ENCODE peak calls at places on chromosomes 3 and 15, in four cellular contexts. R, C, F and U are unnamed samples.

GRCh38 chr3:35946121-35946856 is 307.0 kb downstream of the ARPP21 start:
- DNase-seq in R (peak), C (peak), F (no peak), U (no peak)

GRCh38 chr3:32867954-32868353 is 50.2 kb downstream of the TRIM71 start:
- DNase-seq in R (no peak), C (no peak), F (no peak), U (no peak)

GRCh38 chr3:52372822-52373504 is 56.8 kb downstream of the DNAH1 start:
- DNase-seq in R (no peak), C (peak), F (no peak), U (no peak)

GRCh38 chr3:186882881-186883685 is 40.6 kb downstream of the ADIPOQ start:
- DNase-seq in R (no peak), C (no peak), F (no peak), U (no peak)

GRCh38 chr3:41247055-41247454 is 47.8 kb downstream of the CTNNB1 start:
- DNase-seq in R (no peak), C (no peak), F (no peak), U (no peak)

GRCh38 chr15:68782589-68783161 is 38.0 kb downstream of the ANP32A start:
- DNase-seq in R (no peak), C (no peak), F (no peak), U (no peak)

GRCh38 chr3:24199305-24199704 is 254.2 kb downstream of the NR1D2 start:
- DNase-seq in R (no peak), C (no peak), F (no peak), U (no peak)

GRCh38 chr3:126346466-126346865 is 10.7 kb downstream of the KLF15 start:
- DNase-seq in R (no peak), C (no peak), F (peak), U (no peak)

GRCh38 chr3:95424296-95424695 is 1361.4 kb downstream of the NSUN3 start:
- DNase-seq in R (no peak), C (no peak), F (no peak), U (no peak)

GRCh38 chr3:129593230-129593594 is 13.3 kb downstream of the PLXND1 start:
- DNase-seq in R (no peak), C (no peak), F (no peak), U (no peak)
- TF ChIP-seq CTCF in R (no peak), C (peak), F (no peak), U (no peak)

DNA sequence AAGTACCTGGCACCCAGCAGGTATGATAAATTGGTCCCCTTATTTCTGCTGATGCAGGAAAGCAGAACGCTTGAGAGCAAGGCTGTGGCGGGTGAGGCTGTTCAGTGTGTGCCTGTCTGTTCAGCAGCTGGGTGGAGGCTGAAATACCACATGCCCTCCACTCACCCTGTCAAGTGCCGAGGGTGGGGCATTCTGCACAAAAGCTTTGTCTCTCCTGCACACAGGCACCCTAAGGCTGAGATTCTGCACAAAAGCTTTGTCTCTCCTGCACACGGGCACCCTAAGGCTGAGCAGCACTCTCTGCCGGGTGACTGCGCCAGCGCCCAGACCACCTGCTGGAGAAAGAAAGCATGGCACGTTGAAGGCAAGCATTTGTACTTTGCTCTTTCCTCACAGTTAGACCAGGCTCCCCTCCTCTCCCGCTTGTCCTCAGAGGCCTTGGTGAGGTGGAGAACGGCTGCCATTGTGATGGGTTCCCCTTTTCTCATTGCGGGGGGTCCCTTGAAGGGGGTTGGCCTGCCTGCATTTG is 97.5 kb downstream of the BDH1 start:
- DNase-seq in R (peak), C (peak), F (no peak), U (no peak)
- TF ChIP-seq CTCF in R (peak), C (peak), F (no peak), U (peak)

DNA sequence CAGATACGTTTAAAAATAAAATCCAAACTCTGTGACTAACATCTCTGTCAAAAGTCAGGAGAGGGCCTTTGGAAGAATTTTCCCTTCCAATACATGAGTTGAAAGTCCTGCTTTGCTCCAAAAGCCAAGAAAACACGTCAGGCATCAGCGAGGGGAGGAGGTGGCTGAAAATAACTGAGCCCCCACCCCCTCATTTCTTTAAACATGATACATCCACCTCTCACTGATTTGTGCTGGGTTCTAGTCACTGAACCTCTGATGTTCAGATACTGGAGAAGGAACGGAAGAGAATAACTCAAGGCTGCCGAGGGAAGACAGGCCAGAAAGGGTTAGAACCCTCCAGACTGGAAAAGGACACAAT is 9.4 kb upstream of the SEMA5B start:
- DNase-seq in R (no peak), C (no peak), F (no peak), U (no peak)
- TF ChIP-seq CTCF in R (no peak), C (no peak), F (no peak), U (no peak)

GRCh38 chr15:66603301-66604179 is 37.7 kb upstream of the LCTL start:
- DNase-seq in R (peak), C (peak), F (peak), U (peak)
- TF ChIP-seq CTCF in R (peak), C (peak), F (peak), U (peak)

GRCh38 chr3:150346956-150347863 is 60.9 kb upstream of the TSC22D2 start:
- DNase-seq in R (no peak), C (no peak), F (no peak), U (no peak)

GRCh38 chr3:150351398-150351797 is 56.7 kb upstream of the TSC22D2 start:
- DNase-seq in R (no peak), C (no peak), F (no peak), U (no peak)

GRCh38 chr3:150352931-150353330 is 55.2 kb upstream of the TSC22D2 start:
- DNase-seq in R (no peak), C (no peak), F (no peak), U (no peak)

GRCh38 chr3:150348500-150348899 is 59.6 kb upstream of the TSC22D2 start:
- DNase-seq in R (peak), C (no peak), F (no peak), U (no peak)

DNA sequence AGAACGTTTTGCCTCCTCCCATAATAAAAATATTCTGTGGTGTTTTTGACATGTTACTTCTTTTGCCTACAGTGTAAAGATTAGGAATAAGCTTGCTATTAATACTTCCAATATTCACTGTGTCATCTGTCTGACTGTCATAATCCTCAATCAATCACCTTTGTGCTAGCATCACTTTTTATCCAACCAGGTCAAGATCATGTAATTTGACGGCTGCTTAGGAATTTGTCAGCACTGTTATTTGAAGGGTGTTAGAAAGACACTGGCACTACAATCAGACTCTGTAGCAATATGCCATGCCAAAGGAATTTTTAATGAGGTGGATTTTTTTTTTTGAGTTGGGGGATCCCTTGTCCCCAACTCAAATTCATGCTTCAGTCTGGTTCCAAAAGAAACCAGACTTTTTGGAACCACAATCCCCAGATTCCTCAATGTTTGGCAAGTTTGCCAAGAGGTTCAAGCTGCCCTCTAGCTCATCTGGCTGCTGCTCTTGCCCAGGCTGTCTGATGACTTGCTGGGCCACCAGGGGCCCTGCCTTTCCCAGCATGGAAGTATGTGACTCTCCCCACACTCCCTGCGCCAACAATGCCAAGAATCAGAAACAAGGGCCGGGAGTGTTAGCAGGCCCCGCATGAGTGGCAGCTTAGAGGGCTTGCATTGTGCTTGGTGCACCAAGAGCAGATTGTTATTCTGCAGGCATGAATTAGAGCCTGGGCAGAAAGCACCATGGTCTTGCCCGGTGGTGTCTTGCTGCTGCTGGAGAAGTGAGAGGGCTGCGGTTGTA is 58.6 kb upstream of the TSC22D2 start:
- DNase-seq in R (no peak), C (no peak), F (peak), U (no peak)
- TF ChIP-seq CTCF in R (no peak), C (peak), F (peak), U (no peak)

DNA sequence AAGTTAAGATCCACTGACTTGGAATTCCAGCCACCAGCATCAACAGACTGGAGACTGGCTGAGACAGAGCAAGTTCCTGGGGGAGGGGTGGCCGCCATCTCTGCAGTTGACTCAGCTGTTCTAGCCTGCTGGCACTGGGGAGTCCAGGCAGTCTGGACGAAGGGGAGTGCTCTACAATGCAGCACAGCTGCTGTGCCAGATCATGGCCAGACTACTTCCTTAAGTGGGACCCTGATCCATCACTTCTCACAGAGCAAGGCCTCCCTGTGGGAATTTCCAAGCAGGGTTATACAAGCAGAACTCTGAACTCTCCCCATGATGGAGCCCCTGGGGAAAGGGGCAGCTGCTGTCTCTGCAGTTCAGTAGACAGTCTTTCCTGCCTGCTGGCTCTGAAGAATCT is 35.2 kb downstream of the PYGO1 start:
- DNase-seq in R (peak), C (peak), F (no peak), U (no peak)
- TF ChIP-seq CTCF in R (no peak), C (no peak), F (no peak), U (no peak)

GRCh38 chr3:101849714-101850326 is 506 bp downstream of the NFKBIZ start:
- DNase-seq in R (no peak), C (peak), F (no peak), U (peak)
- TF ChIP-seq CTCF in R (no peak), C (peak), F (no peak), U (no peak)

GRCh38 chr3:8500966-8501365 is 657 bp upstream of the LMCD1 start:
- DNase-seq in R (no peak), C (no peak), F (no peak), U (no peak)

GRCh38 chr3:8500208-8500961 is 1.2 kb upstream of the LMCD1 start:
- DNase-seq in R (peak), C (peak), F (peak), U (no peak)

GRCh38 chr3:8499181-8499611 is 2.4 kb upstream of the LMCD1 start:
- DNase-seq in R (no peak), C (peak), F (peak), U (no peak)

GRCh38 chr3:8503461-8503860 is 1.8 kb downstream of the LMCD1 start:
- DNase-seq in R (no peak), C (no peak), F (no peak), U (no peak)

DNA sequence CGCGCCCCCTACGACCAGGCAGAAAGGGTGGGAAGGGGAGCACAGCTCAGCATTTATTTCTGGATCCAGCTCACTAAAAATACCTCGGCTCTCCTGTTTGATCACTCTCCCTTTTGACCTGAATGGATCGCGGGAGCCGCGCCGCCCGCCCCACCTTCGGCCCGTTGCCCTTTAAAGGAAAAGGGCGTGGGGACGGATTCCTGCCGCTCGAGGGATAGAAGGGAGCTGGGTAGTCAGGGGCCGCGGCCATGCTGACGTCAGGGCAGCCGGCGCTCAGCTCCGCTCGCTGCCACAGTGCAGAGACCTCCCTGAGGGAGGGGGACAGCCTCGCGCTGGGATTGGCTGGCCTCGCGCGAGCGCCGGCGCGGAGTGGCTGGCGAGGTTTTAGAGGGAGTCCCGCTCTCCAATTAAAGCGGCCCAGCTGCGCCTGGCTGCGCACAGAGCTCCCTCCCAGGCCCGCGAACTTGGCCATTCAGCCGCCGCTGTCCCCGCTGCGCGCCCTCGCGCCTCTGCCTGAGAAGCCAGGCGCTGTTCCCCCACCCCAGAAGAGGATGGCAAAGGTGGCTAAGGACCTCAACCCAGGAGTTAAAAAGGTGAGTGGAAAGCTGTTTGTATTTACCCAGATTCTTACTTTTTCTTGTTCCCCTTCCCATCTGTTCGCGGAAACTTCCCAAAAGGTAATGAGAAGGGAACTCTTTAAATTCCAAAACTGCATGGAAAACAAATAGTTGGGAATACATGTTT is at the start of gene LMCD1:
- DNase-seq in R (peak), C (peak), F (peak), U (peak)
- TF ChIP-seq CTCF in R (peak), C (no peak), F (peak), U (no peak)

DNA sequence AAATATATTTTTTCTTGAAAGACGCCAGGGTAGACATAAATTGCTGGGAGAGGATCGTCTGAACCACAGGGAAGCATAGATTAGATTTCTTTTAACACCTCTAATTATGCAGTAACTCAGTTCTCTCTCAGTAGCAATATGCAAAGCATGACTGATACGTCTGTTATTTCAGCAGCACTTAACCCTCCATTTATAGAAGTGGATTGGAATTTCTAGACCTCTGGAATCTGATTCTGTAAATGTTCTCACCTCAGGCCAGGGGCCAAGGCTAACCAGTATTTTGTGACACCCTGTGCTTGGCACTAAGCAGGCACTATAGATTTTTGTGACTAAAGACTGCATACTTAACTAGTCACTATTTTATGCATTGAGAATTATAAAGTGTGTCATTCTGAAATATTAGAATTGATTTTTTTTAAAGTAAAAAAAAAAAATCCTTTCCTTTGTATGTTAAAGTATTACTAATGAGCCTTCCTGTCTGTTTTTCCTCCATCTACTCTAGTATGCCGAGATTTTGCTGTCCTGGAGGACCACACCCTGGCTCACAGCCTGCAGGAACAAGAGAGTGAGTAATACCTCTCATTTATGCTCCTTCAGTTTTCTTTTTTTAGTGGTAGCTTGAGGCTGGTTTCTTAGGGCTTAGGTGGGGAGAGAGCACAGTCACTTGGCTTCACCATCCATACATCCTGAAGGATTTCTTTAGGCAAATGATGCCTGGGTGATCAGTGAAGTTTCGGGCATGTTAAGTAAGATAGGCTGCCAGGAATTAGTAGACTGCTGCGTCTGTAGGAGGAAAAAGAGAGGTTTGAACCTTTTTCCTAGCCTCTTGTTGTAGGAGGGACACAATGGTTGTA is 26.5 kb upstream of the UTS2B start:
- DNase-seq in R (peak), C (peak), F (no peak), U (no peak)
- TF ChIP-seq CTCF in R (no peak), C (no peak), F (no peak), U (no peak)

GRCh38 chr15:67504796-67505195 is 16.1 kb upstream of the C15orf61 start:
- DNase-seq in R (no peak), C (no peak), F (no peak), U (no peak)

GRCh38 chr15:67504061-67504460 is 16.9 kb upstream of the C15orf61 start:
- DNase-seq in R (no peak), C (no peak), F (no peak), U (no peak)

GRCh38 chr15:67501836-67502461 is 19.0 kb upstream of the C15orf61 start:
- DNase-seq in R (no peak), C (peak), F (no peak), U (no peak)

GRCh38 chr15:67505675-67506572 is 15.0 kb upstream of the C15orf61 start:
- DNase-seq in R (no peak), C (no peak), F (no peak), U (no peak)

GRCh38 chr15:67501177-67501835 is 19.6 kb upstream of the C15orf61 start:
- DNase-seq in R (peak), C (peak), F (no peak), U (no peak)
- TF ChIP-seq CTCF in R (peak), C (peak), F (peak), U (peak)